ENCODE peak calls at places on chromosomes 5 and 9, in four cellular contexts. One of them, this sample, is unnamed.

GRCh38 chr5:145846087-145846486 is 10.9 kb upstream of the PRELID2 start:
- DNase-seq in A549: no peak
- DNase-seq in IMR-90: no peak
- DNase-seq in K562: no peak
- DNase-seq in this sample: no peak

GRCh38 chr5:137264041-137264440 is 235.1 kb downstream of the SPOCK1 start:
- DNase-seq in A549: no peak
- DNase-seq in IMR-90: no peak
- DNase-seq in K562: no peak
- DNase-seq in this sample: no peak

GRCh38 chr9:79687131-79687447 is 115.3 kb downstream of the TLE4 start:
- DNase-seq in IMR-90: no peak
- DNase-seq in A549: no peak
- DNase-seq in K562: no peak
- DNase-seq in this sample: no peak

GRCh38 chr5:141478321-141478945 is 2.7 kb downstream of the PCDHGC3 start:
- DNase-seq in IMR-90: peak; percentile 52
- DNase-seq in K562: no peak
- DNase-seq in A549: no peak
- DNase-seq in this sample: no peak

GRCh38 chr5:32462618-32463017 is 18.1 kb upstream of the ZFR start:
- DNase-seq in K562: no peak
- DNase-seq in IMR-90: peak; percentile 71
- DNase-seq in A549: peak; percentile 16
- DNase-seq in this sample: no peak

GRCh38 chr5:133613184-133613583 is 843 bp upstream of the FSTL4 start:
- DNase-seq in A549: no peak
- DNase-seq in K562: no peak
- DNase-seq in IMR-90: no peak
- DNase-seq in this sample: no peak

GRCh38 chr5:113807384-113808053 is 294.0 kb downstream of the YTHDC2 start:
- DNase-seq in K562: no peak
- DNase-seq in IMR-90: peak; percentile 23
- DNase-seq in A549: no peak
- DNase-seq in this sample: no peak

GRCh38 chr9:131420913-131421312 is 27.0 kb downstream of the PRRC2B start:
- DNase-seq in IMR-90: peak; percentile 60
- DNase-seq in K562: no peak
- DNase-seq in A549: peak; percentile 58
- DNase-seq in this sample: no peak

GRCh38 chr5:29218138-29218537 is 1975.3 kb upstream of the CDH6 start:
- DNase-seq in IMR-90: no peak
- DNase-seq in K562: no peak
- DNase-seq in A549: peak; percentile 20
- DNase-seq in this sample: no peak

GRCh38 chr5:102048940-102049339 is 247.1 kb downstream of the SLCO4C1 start:
- DNase-seq in K562: no peak
- DNase-seq in A549: no peak
- DNase-seq in IMR-90: no peak
- DNase-seq in this sample: no peak

GRCh38 chr5:57335092-57335491 is 147.5 kb downstream of the ACTBL2 start:
- DNase-seq in A549: peak; percentile 72
- DNase-seq in K562: no peak
- DNase-seq in IMR-90: peak; percentile 90
- DNase-seq in this sample: no peak

GRCh38 chr5:57338849-57339340 is 143.7 kb downstream of the ACTBL2 start:
- DNase-seq in A549: no peak
- DNase-seq in K562: no peak
- DNase-seq in IMR-90: no peak
- DNase-seq in this sample: no peak

GRCh38 chr5:57341380-57341979 is 141.1 kb downstream of the ACTBL2 start:
- DNase-seq in K562: no peak
- DNase-seq in A549: no peak
- DNase-seq in IMR-90: no peak
- DNase-seq in this sample: no peak

GRCh38 chr5:57340681-57341080 is 141.9 kb downstream of the ACTBL2 start:
- DNase-seq in IMR-90: no peak
- DNase-seq in K562: no peak
- DNase-seq in A549: no peak
- DNase-seq in this sample: no peak

GRCh38 chr5:57338068-57338848 is 144.4 kb downstream of the ACTBL2 start:
- DNase-seq in K562: peak; percentile 37
- DNase-seq in IMR-90: no peak
- DNase-seq in A549: peak; percentile 74
- DNase-seq in this sample: no peak
- TF ChIP-seq ELK1 in K562: no peak
- TF ChIP-seq ELK1 in IMR-90: no peak
- TF ChIP-seq ELK1 in A549: no peak
- TF ChIP-seq ELK1 in this sample: no peak

GRCh38 chr9:71273613-71274012 is 152.2 kb upstream of the TRPM3 start:
- DNase-seq in IMR-90: no peak
- DNase-seq in K562: no peak
- DNase-seq in A549: no peak
- DNase-seq in this sample: no peak
- TF ChIP-seq ELK1 in IMR-90: no peak
- TF ChIP-seq ELK1 in K562: no peak
- TF ChIP-seq ELK1 in A549: no peak
- TF ChIP-seq ELK1 in this sample: no peak

DNA sequence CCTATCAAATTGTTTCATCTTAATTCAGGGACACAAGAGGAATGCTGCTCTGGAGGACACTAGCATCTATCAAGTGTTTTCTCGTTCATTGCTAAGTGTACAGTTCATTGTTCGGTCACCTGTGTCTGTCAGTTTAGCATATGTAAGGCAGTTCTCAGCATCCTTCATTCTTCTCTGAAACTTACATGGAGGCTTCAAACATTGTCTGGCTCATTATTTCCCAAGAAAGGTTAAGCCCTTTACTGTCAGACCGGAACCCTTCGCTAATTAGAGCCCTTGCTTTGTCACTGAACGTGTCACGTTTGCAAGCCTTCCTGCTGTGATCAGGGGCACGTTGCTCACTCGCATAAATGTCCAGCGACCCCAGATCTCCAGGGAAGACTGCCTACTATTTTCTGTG is 62.3 kb upstream of the RIOK2 start:
- DNase-seq in A549: no peak
- DNase-seq in IMR-90: no peak
- DNase-seq in K562: no peak
- DNase-seq in this sample: no peak
- TF ChIP-seq ELK1 in A549: no peak
- TF ChIP-seq ELK1 in IMR-90: no peak
- TF ChIP-seq ELK1 in K562: no peak
- TF ChIP-seq ELK1 in this sample: no peak

GRCh38 chr5:169548315-169548714 is 35.3 kb upstream of the SPDL1 start:
- DNase-seq in IMR-90: peak; percentile 24
- DNase-seq in A549: peak; percentile 68
- DNase-seq in K562: no peak
- DNase-seq in this sample: no peak
- TF ChIP-seq ELK1 in IMR-90: no peak
- TF ChIP-seq ELK1 in A549: no peak
- TF ChIP-seq ELK1 in K562: no peak
- TF ChIP-seq ELK1 in this sample: no peak